ENCODE peak calls at places on chromosomes 4 and X, in six cellular contexts. G is HCT116, Y is H1, H is HepG2, E is GM12878, D is K562. X is an unnamed sample.

GRCh38 chr4:11635336-11635735 is 206.6 kb upstream of the HS3ST1 start:
- DNase-seq in D (no peak), H (no peak), G (peak), Y (no peak), E (no peak), X (no peak)

GRCh38 chrX:39157796-39158195 is 356.5 kb downstream of the MID1IP1 start:
- DNase-seq in H (no peak), D (no peak), Y (no peak), E (no peak), G (no peak), X (no peak)

GRCh38 chrX:106752101-106752678 is 25.7 kb downstream of the RNF128 start:
- DNase-seq in Y (no peak), H (no peak), G (no peak), D (no peak), E (no peak), X (no peak)

GRCh38 chrX:9231491-9231890 is 197.6 kb upstream of the FAM9B start:
- DNase-seq in G (no peak), Y (no peak), H (no peak), D (no peak), E (no peak), X (no peak)

GRCh38 chrX:53211391-53211978 is 13.5 kb downstream of the KDM5C start:
- DNase-seq in E (no peak), Y (no peak), G (no peak), H (no peak), D (no peak), X (no peak)

GRCh38 chr4:86011117-86011516 is 348.7 kb downstream of the MAPK10 start:
- DNase-seq in E (no peak), D (no peak), H (no peak), Y (no peak), G (no peak), X (no peak)

GRCh38 chr4:177907736-177908424 is 465.6 kb upstream of the AGA start:
- DNase-seq in D (peak), Y (no peak), H (no peak), E (no peak), G (no peak), X (no peak)

GRCh38 chr4:139540637-139541036 is 15.4 kb downstream of the SETD7 start:
- DNase-seq in E (no peak), G (no peak), H (no peak), Y (no peak), D (no peak), X (no peak)

GRCh38 chr4:665381-665750 is 8.7 kb downstream of the ATP5ME start:
- DNase-seq in Y (no peak), E (no peak), G (no peak), H (no peak), D (no peak), X (no peak)

GRCh38 chr4:106409901-106410889 is 41.6 kb upstream of the GIMD1 start:
- DNase-seq in E (no peak), G (no peak), D (no peak), H (no peak), Y (peak), X (no peak)

GRCh38 chrX:40153335-40154221 is 55.8 kb upstream of the BCOR start:
- DNase-seq in Y (peak), H (no peak), D (peak), E (no peak), G (no peak), X (no peak)

GRCh38 chrX:85024044-85024443 is 20.4 kb downstream of the APOOL start:
- DNase-seq in E (no peak), G (no peak), D (no peak), H (no peak), Y (no peak), X (no peak)

GRCh38 chr4:157574606-157575005 is 354.1 kb downstream of the GRIA2 start:
- DNase-seq in E (no peak), Y (no peak), G (no peak), D (no peak), H (no peak), X (no peak)

GRCh38 chr4:42391981-42392380 is 5.3 kb upstream of the SHISA3 start:
- DNase-seq in Y (no peak), H (no peak), E (no peak), D (no peak), G (no peak), X (no peak)

GRCh38 chr4:174316546-174316945 is 32.8 kb downstream of the CEP44 start:
- DNase-seq in G (no peak), D (no peak), E (no peak), H (no peak), Y (no peak), X (no peak)

GRCh38 chr4:176735300-176735699 is 57.4 kb downstream of the VEGFC start:
- DNase-seq in Y (no peak), G (no peak), D (no peak), H (no peak), E (no peak), X (no peak)

GRCh38 chr4:87067120-87067885 is 132.5 kb downstream of the AFF1 start:
- DNase-seq in D (no peak), Y (no peak), H (no peak), G (no peak), E (no peak), X (no peak)

DNA sequence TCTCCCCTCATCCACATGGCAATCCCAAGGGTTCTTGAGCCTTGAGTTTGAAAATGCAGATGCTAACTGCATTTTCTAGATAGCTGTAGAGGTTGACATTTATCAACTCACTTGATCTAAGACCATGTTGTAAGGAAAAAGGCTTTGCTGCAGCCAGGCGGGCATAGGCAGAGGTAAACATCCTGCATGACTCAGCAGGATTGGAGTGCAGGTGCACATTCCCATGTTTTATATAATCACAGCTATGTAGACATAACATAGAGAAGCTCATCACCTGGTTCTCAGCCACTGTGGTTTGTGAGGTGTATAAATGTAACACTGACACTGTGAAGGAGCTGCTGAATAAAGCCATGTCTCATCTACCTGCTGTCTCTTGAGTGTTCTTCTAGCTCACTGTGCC is 62.3 kb upstream of the PDE5A start:
- DNase-seq in G (peak), Y (no peak), E (no peak), D (peak), H (peak), X (no peak)
- TF ChIP-seq YY1 in G (no peak), Y (no peak), E (no peak), D (no peak), H (no peak), X (no peak)

GRCh38 chrX:31074522-31074921 is 2.7 kb upstream of the FTHL17 start:
- DNase-seq in E (no peak), D (no peak), G (no peak), H (no peak), Y (no peak), X (no peak)

GRCh38 chrX:31071725-31072124 is at the start of gene FTHL17:
- DNase-seq in Y (no peak), D (no peak), G (no peak), H (no peak), E (no peak), X (no peak)

GRCh38 chrX:31071262-31071661 is 579 bp downstream of the FTHL17 start:
- DNase-seq in E (no peak), Y (no peak), H (no peak), G (no peak), D (no peak), X (no peak)

DNA sequence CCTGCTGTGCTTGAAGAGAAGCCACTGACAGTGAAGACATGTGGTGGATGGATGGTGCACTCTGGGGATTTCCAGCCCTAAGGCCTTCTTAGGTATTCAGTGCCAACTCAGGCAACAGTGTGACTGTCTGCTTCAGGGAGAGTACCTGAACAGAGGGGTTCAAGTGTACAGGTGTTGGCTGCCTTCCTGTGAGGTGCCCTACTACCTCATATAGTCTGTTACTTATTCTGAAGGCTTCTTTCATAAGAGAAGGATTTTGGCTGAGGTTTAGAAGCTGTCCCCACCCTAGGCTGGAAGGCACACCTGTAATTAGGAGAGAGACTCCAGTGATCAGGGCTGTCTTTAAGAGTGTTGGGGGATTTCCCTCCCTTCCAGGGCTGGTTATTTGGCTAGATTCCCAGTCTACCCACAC is 1.8 kb downstream of the FTHL17 start:
- DNase-seq in G (no peak), Y (no peak), D (no peak), E (peak), H (no peak), X (no peak)
- TF ChIP-seq ZNF274 in G (no peak), Y (no peak), D (no peak), E (no peak), H (no peak), X (no peak)

GRCh38 chr4:2412885-2413716 is 5.3 kb downstream of the ZFYVE28 start:
- DNase-seq in G (peak), E (peak), D (peak), H (peak), Y (peak), X (peak)

GRCh38 chr4:2413821-2414610 is 4.4 kb downstream of the ZFYVE28 start:
- DNase-seq in D (peak), G (no peak), Y (peak), E (no peak), H (no peak), X (no peak)

GRCh38 chr4:2409381-2409783 is 9.1 kb downstream of the ZFYVE28 start:
- DNase-seq in D (no peak), Y (no peak), G (no peak), H (no peak), E (no peak), X (no peak)

GRCh38 chr4:2412534-2412884 is 5.9 kb downstream of the ZFYVE28 start:
- DNase-seq in E (no peak), H (no peak), D (peak), G (no peak), Y (no peak), X (no peak)

GRCh38 chr4:2411786-2412510 is 6.5 kb downstream of the ZFYVE28 start:
- DNase-seq in Y (no peak), H (no peak), D (no peak), G (no peak), E (peak), X (no peak)
- H3K9ac ChIP-seq in Y (no peak), H (no peak), D (peak), G (peak), E (peak), X (no peak)

GRCh38 chr4:147362868-147363440 is 117.9 kb upstream of the EDNRA start:
- DNase-seq in G (no peak), E (no peak), Y (no peak), D (no peak), H (no peak), X (no peak)
- TF ChIP-seq YY1 in G (no peak), E (no peak), Y (no peak), D (no peak), H (no peak), X (no peak)

GRCh38 chr4:3460926-3461325 is 2.2 kb upstream of the DOK7 start:
- DNase-seq in H (no peak), E (no peak), Y (no peak), G (no peak), D (no peak), X (no peak)
- TF ChIP-seq ZNF274 in H (no peak), E (no peak), Y (no peak), G (no peak), D (no peak), X (no peak)

X was measured in NT2/D1.